ENCODE peak calls at places on chromosomes 16 and 17, in eight cellular contexts. One of them, this sample, is unnamed.

GRCh38 chr16:10188236-10188635 is 6.0 kb upstream of the GRIN2A start:
- DNase-seq in H9: no peak
- DNase-seq in PC-9: no peak
- DNase-seq in colonic mucosa: no peak
- DNase-seq in brain microvascular endothelial cell: no peak
- DNase-seq in tibial artery: no peak
- DNase-seq in fibroblast of lung: no peak
- DNase-seq in CD8-positive, alpha-beta T cell: no peak
- DNase-seq in this sample: no peak

GRCh38 chr16:78249832-78250231 is 150.4 kb downstream of the WWOX start:
- DNase-seq in tibial artery: no peak
- DNase-seq in PC-9: no peak
- DNase-seq in brain microvascular endothelial cell: no peak
- DNase-seq in fibroblast of lung: no peak
- DNase-seq in colonic mucosa: no peak
- DNase-seq in CD8-positive, alpha-beta T cell: no peak
- DNase-seq in H9: no peak
- DNase-seq in this sample: no peak

GRCh38 chr17:30920282-30920681 is 1.5 kb upstream of the ADAP2 start:
- DNase-seq in CD8-positive, alpha-beta T cell: no peak
- DNase-seq in tibial artery: no peak
- DNase-seq in brain microvascular endothelial cell: peak
- DNase-seq in fibroblast of lung: peak
- DNase-seq in colonic mucosa: no peak
- DNase-seq in H9: peak
- DNase-seq in PC-9: no peak
- DNase-seq in this sample: no peak

GRCh38 chr17:35187481-35187880 is 6.7 kb downstream of the SLC35G3 start:
- DNase-seq in H9: no peak
- DNase-seq in CD8-positive, alpha-beta T cell: no peak
- DNase-seq in PC-9: no peak
- DNase-seq in colonic mucosa: no peak
- DNase-seq in brain microvascular endothelial cell: no peak
- DNase-seq in fibroblast of lung: no peak
- DNase-seq in tibial artery: no peak
- DNase-seq in this sample: no peak

GRCh38 chr16:1543085-1543896 is 9.8 kb downstream of the TMEM204 start:
- DNase-seq in H9: peak
- DNase-seq in PC-9: peak
- DNase-seq in tibial artery: peak
- DNase-seq in brain microvascular endothelial cell: peak
- DNase-seq in colonic mucosa: peak
- DNase-seq in fibroblast of lung: peak
- DNase-seq in CD8-positive, alpha-beta T cell: no peak
- DNase-seq in this sample: peak

GRCh38 chr17:81961087-81961514 is at the start of gene NOTUM:
- DNase-seq in brain microvascular endothelial cell: no peak
- DNase-seq in fibroblast of lung: peak
- DNase-seq in CD8-positive, alpha-beta T cell: no peak
- DNase-seq in PC-9: no peak
- DNase-seq in colonic mucosa: no peak
- DNase-seq in H9: no peak
- DNase-seq in tibial artery: no peak
- DNase-seq in this sample: no peak

GRCh38 chr16:49464877-49465504 is 91.4 kb downstream of the C16orf78 start:
- DNase-seq in fibroblast of lung: no peak
- DNase-seq in colonic mucosa: peak
- DNase-seq in brain microvascular endothelial cell: no peak
- DNase-seq in CD8-positive, alpha-beta T cell: peak
- DNase-seq in tibial artery: no peak
- DNase-seq in PC-9: no peak
- DNase-seq in H9: peak
- DNase-seq in this sample: no peak

GRCh38 chr16:10622036-10622921 is 41.9 kb upstream of the EMP2 start:
- DNase-seq in PC-9: no peak
- DNase-seq in fibroblast of lung: no peak
- DNase-seq in tibial artery: no peak
- DNase-seq in H9: peak
- DNase-seq in brain microvascular endothelial cell: no peak
- DNase-seq in CD8-positive, alpha-beta T cell: no peak
- DNase-seq in colonic mucosa: no peak
- DNase-seq in this sample: peak

GRCh38 chr17:75288784-75289121 is 480 bp downstream of the SLC25A19 start:
- DNase-seq in CD8-positive, alpha-beta T cell: no peak
- DNase-seq in PC-9: peak
- DNase-seq in tibial artery: no peak
- DNase-seq in fibroblast of lung: no peak
- DNase-seq in colonic mucosa: peak
- DNase-seq in brain microvascular endothelial cell: no peak
- DNase-seq in H9: peak
- DNase-seq in this sample: no peak

DNA sequence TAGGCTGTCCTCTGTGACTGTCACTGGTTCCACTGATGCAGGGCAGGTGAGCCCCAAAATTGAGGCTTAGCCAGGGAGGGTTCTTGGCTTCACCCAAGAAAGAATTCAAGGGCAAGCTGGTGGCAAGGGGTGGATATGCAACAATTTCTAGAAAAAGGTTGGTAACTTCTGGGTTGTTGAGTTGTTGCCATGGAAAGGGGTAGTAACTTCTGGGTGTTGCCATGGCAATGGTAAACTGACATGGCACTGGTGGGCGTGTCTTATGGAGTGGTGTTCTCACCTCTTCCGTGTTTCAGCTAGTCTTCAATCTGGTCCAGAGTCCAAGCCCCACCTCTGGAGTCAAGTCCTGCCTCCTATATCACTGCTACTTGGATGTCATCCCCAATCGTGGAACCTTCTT is 9.5 kb upstream of the GUCY2D start:
- DNase-seq in colonic mucosa: no peak
- DNase-seq in tibial artery: no peak
- DNase-seq in CD8-positive, alpha-beta T cell: no peak
- DNase-seq in brain microvascular endothelial cell: no peak
- DNase-seq in PC-9: no peak
- DNase-seq in H9: no peak
- DNase-seq in fibroblast of lung: no peak
- DNase-seq in this sample: peak
- H3K27ac ChIP-seq in colonic mucosa: no peak
- H3K27ac ChIP-seq in tibial artery: no peak
- H3K27ac ChIP-seq in CD8-positive, alpha-beta T cell: no peak
- H3K27ac ChIP-seq in brain microvascular endothelial cell: no peak
- H3K27ac ChIP-seq in PC-9: no peak
- H3K27ac ChIP-seq in H9: no peak
- H3K27ac ChIP-seq in fibroblast of lung: no peak
- H3K27ac ChIP-seq in this sample: no peak

GRCh38 chr16:80200079-80200478 is 340.7 kb upstream of the DYNLRB2 start:
- DNase-seq in fibroblast of lung: no peak
- DNase-seq in PC-9: no peak
- DNase-seq in H9: no peak
- DNase-seq in colonic mucosa: no peak
- DNase-seq in tibial artery: no peak
- DNase-seq in CD8-positive, alpha-beta T cell: no peak
- DNase-seq in brain microvascular endothelial cell: peak
- DNase-seq in this sample: no peak

GRCh38 chr16:80198995-80199299 is 341.8 kb upstream of the DYNLRB2 start:
- DNase-seq in brain microvascular endothelial cell: no peak
- DNase-seq in PC-9: no peak
- DNase-seq in H9: no peak
- DNase-seq in tibial artery: no peak
- DNase-seq in CD8-positive, alpha-beta T cell: no peak
- DNase-seq in fibroblast of lung: peak
- DNase-seq in colonic mucosa: no peak
- DNase-seq in this sample: no peak

GRCh38 chr16:80198265-80198994 is 342.4 kb upstream of the DYNLRB2 start:
- DNase-seq in brain microvascular endothelial cell: no peak
- DNase-seq in PC-9: no peak
- DNase-seq in tibial artery: no peak
- DNase-seq in H9: no peak
- DNase-seq in fibroblast of lung: peak
- DNase-seq in CD8-positive, alpha-beta T cell: no peak
- DNase-seq in colonic mucosa: no peak
- DNase-seq in this sample: peak

GRCh38 chr16:80199614-80200013 is 341.2 kb upstream of the DYNLRB2 start:
- DNase-seq in fibroblast of lung: no peak
- DNase-seq in colonic mucosa: no peak
- DNase-seq in H9: no peak
- DNase-seq in tibial artery: no peak
- DNase-seq in CD8-positive, alpha-beta T cell: no peak
- DNase-seq in brain microvascular endothelial cell: no peak
- DNase-seq in PC-9: no peak
- DNase-seq in this sample: no peak

GRCh38 chr16:80197790-80198201 is 343.0 kb upstream of the DYNLRB2 start:
- DNase-seq in CD8-positive, alpha-beta T cell: no peak
- DNase-seq in fibroblast of lung: peak
- DNase-seq in brain microvascular endothelial cell: peak
- DNase-seq in PC-9: peak
- DNase-seq in tibial artery: no peak
- DNase-seq in colonic mucosa: no peak
- DNase-seq in H9: no peak
- DNase-seq in this sample: no peak
- H3K27ac ChIP-seq in CD8-positive, alpha-beta T cell: no peak
- H3K27ac ChIP-seq in fibroblast of lung: peak
- H3K27ac ChIP-seq in brain microvascular endothelial cell: peak
- H3K27ac ChIP-seq in PC-9: no peak
- H3K27ac ChIP-seq in tibial artery: no peak
- H3K27ac ChIP-seq in colonic mucosa: no peak
- H3K27ac ChIP-seq in H9: no peak
- H3K27ac ChIP-seq in this sample: no peak

GRCh38 chr16:15519767-15520166 is 85.4 kb downstream of the BMERB1 start:
- DNase-seq in PC-9: no peak
- DNase-seq in brain microvascular endothelial cell: no peak
- DNase-seq in H9: no peak
- DNase-seq in fibroblast of lung: no peak
- DNase-seq in tibial artery: no peak
- DNase-seq in colonic mucosa: no peak
- DNase-seq in CD8-positive, alpha-beta T cell: no peak
- DNase-seq in this sample: no peak

GRCh38 chr16:15516609-15517008 is 82.2 kb downstream of the BMERB1 start:
- DNase-seq in colonic mucosa: no peak
- DNase-seq in fibroblast of lung: no peak
- DNase-seq in PC-9: no peak
- DNase-seq in H9: no peak
- DNase-seq in CD8-positive, alpha-beta T cell: no peak
- DNase-seq in brain microvascular endothelial cell: no peak
- DNase-seq in tibial artery: no peak
- DNase-seq in this sample: no peak

GRCh38 chr16:15515992-15516391 is 81.6 kb downstream of the BMERB1 start:
- DNase-seq in brain microvascular endothelial cell: no peak
- DNase-seq in tibial artery: no peak
- DNase-seq in CD8-positive, alpha-beta T cell: no peak
- DNase-seq in fibroblast of lung: no peak
- DNase-seq in H9: no peak
- DNase-seq in colonic mucosa: no peak
- DNase-seq in PC-9: no peak
- DNase-seq in this sample: no peak

GRCh38 chr16:15517743-15518142 is 83.4 kb downstream of the BMERB1 start:
- DNase-seq in H9: no peak
- DNase-seq in fibroblast of lung: no peak
- DNase-seq in PC-9: no peak
- DNase-seq in colonic mucosa: no peak
- DNase-seq in brain microvascular endothelial cell: no peak
- DNase-seq in CD8-positive, alpha-beta T cell: no peak
- DNase-seq in tibial artery: no peak
- DNase-seq in this sample: no peak

DNA sequence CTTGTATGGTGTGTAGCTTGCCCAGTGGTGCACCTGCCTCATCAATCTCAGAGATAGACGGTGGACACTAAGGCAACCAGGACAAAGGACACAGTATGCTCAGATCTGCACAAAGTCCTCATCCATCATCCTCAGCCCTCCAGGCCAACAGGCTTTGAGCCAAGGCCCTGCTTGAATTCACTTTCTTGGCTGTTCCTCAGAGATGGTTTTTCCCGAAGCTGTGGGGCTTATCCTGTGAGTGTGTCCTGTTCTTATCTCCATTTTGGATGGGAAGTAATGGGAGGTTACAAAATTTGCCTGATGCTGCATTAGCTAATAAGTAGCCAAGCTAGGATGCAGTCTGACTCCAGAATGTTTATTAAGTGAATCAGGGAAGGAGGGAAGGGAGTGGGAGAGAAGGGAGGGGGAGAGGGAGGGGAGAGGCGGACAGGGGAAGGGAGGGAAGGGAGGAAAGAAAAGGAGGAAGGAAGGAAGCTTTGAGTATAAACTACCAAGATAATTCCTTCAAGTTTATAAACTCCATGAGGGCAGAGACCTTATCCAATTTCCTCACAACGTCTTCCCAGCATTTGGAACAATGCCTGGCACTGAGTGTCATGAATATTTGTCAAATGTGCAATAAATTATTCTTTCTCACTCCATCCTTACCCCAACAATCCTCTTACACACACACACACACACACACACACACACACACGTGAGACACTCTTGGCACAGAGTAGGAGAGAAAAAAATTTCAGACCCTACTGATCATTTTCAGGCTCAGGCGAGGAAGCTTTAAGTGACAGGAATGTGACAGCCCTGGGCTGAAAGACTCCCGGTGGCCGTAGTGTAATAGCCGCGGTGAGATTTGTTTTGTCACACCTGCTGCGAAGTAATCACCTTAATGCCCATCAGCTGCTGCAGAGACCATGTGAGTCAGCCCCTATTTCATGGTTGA is 84.3 kb downstream of the BMERB1 start:
- DNase-seq in tibial artery: peak
- DNase-seq in CD8-positive, alpha-beta T cell: no peak
- DNase-seq in PC-9: no peak
- DNase-seq in colonic mucosa: no peak
- DNase-seq in fibroblast of lung: peak
- DNase-seq in brain microvascular endothelial cell: peak
- DNase-seq in H9: no peak
- DNase-seq in this sample: no peak
- H3K27ac ChIP-seq in tibial artery: no peak
- H3K27ac ChIP-seq in CD8-positive, alpha-beta T cell: no peak
- H3K27ac ChIP-seq in PC-9: no peak
- H3K27ac ChIP-seq in colonic mucosa: no peak
- H3K27ac ChIP-seq in fibroblast of lung: no peak
- H3K27ac ChIP-seq in brain microvascular endothelial cell: no peak
- H3K27ac ChIP-seq in H9: no peak
- H3K27ac ChIP-seq in this sample: no peak

DNA sequence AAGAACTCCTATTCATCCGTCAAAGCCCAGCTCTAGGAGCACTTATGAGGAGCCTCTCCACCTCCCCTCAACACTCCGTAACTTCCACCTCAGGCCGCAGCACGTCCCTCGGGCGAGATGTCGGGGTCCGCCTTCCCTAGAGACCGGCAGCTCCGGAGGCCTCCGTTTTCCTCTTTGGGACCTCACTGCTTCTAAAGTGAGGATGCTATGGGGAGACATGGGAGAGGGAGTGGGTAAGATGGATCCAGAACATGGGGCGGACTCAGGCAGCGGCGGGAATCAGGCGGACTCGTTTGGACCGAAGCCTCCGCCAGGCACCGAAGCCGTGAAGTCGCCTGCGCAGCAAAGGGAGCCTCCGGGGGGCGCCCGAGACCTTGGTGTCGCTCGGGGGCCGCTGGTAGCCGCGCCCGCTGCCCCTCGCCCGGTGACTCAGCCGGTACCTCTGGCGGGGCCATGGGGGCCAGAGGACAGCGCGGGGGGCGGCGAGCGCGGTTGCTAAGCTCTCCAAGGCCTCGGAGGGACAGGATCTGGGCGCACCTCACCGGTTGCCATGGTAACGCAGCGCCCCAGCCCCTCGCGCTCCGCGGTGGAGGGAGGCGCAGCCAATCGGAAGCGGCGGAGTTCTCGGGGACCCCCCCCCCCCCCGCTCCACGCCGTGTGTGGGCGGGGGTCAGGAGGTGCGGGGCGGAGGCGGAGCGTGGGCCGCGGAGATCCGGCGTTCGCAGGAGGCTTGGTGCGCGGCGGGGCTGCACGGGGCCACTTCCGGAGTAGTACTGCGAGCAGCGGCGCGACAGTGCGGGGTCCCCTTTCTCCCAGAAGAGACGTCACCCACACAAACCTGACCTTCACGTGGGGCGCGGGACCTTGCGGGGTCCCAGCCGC is 1.3 kb upstream of the HIC1 start:
- DNase-seq in brain microvascular endothelial cell: no peak
- DNase-seq in CD8-positive, alpha-beta T cell: peak
- DNase-seq in tibial artery: peak
- DNase-seq in colonic mucosa: peak
- DNase-seq in PC-9: no peak
- DNase-seq in fibroblast of lung: peak
- DNase-seq in H9: peak
- DNase-seq in this sample: no peak
- H3K27ac ChIP-seq in brain microvascular endothelial cell: peak
- H3K27ac ChIP-seq in CD8-positive, alpha-beta T cell: peak
- H3K27ac ChIP-seq in tibial artery: no peak
- H3K27ac ChIP-seq in colonic mucosa: peak
- H3K27ac ChIP-seq in PC-9: no peak
- H3K27ac ChIP-seq in fibroblast of lung: peak
- H3K27ac ChIP-seq in H9: no peak
- H3K27ac ChIP-seq in this sample: peak